ENCODE peak calls at places on chromosomes 7 and 10, in eight cellular contexts. H is CD4-positive, alpha-beta T cell; T is PC-9; V is foreskin keratinocyte; W is astrocyte of the cerebellum; L is mesothelial cell of epicardium; F is MM.1S; Q is IMR-90. C is an unnamed sample.
A peak's percentile ranks its signal among the peaks of the same experiment; 100 is the strongest.

GRCh38 chr10:71062156-71062555 is 150.2 kb upstream of the UNC5B start:
- DNase-seq in H (no peak), T (no peak), V (no peak), W (no peak), L (no peak), F (no peak), Q (no peak), C (no peak)

GRCh38 chr7:123601530-123601929 is at the start of gene ASB15:
- DNase-seq in H (no peak), T (no peak), V (no peak), W (no peak), L (no peak), F (no peak), Q (no peak), C (no peak)

GRCh38 chr7:106418526-106418925 is 133.7 kb upstream of the NAMPT start:
- DNase-seq in H (no peak), T (peak; percentile 17), V (no peak), W (peak; percentile 82), L (no peak), F (no peak), Q (peak; percentile 41), C (no peak)

GRCh38 chr7:150378853-150379589 is at the start of gene ZNF775:
- DNase-seq in H (peak; percentile 85), T (peak; percentile 99), V (peak; percentile 66), W (peak; percentile 74), L (peak; percentile 91), F (peak; percentile 99), Q (peak; percentile 89), C (peak; percentile 98)

GRCh38 chr10:101830322-101831168 is 12.3 kb upstream of the OGA start:
- DNase-seq in H (peak; percentile 98), T (peak; percentile 74), V (peak; percentile 66), W (peak; percentile 51), L (peak; percentile 85), F (peak; percentile 91), Q (peak; percentile 88), C (peak; percentile 93)

GRCh38 chr7:131016230-131016629 is 282.2 kb upstream of the KLF14 start:
- DNase-seq in H (no peak), T (peak; percentile 31), V (no peak), W (no peak), L (no peak), F (no peak), Q (no peak), C (no peak)

GRCh38 chr7:50502001-50502684 is 52.0 kb upstream of the FIGNL1 start:
- DNase-seq in H (no peak), T (no peak), V (peak; percentile 40), W (peak; percentile 87), L (no peak), F (no peak), Q (peak; percentile 87), C (peak; percentile 97)

GRCh38 chr7:121195859-121196588 is 132.8 kb upstream of the WNT16 start:
- DNase-seq in H (no peak), T (no peak), V (peak; percentile 13), W (no peak), L (no peak), F (no peak), Q (peak; percentile 36), C (peak; percentile 26)

GRCh38 chr10:34716958-34717357 is 98.1 kb downstream of the PARD3 start:
- DNase-seq in H (no peak), T (no peak), V (no peak), W (no peak), L (no peak), F (peak; percentile 90), Q (no peak), C (no peak)

GRCh38 chr10:14543048-14543903 is 212.6 kb upstream of the FRMD4A start:
- DNase-seq in H (peak; percentile 64), T (no peak), V (no peak), W (no peak), L (no peak), F (peak; percentile 33), Q (no peak), C (peak; percentile 37)

GRCh38 chr10:57979986-57980385 is 287.7 kb downstream of the IPMK start:
- DNase-seq in H (no peak), T (no peak), V (no peak), W (no peak), L (no peak), F (no peak), Q (no peak), C (no peak)

DNA sequence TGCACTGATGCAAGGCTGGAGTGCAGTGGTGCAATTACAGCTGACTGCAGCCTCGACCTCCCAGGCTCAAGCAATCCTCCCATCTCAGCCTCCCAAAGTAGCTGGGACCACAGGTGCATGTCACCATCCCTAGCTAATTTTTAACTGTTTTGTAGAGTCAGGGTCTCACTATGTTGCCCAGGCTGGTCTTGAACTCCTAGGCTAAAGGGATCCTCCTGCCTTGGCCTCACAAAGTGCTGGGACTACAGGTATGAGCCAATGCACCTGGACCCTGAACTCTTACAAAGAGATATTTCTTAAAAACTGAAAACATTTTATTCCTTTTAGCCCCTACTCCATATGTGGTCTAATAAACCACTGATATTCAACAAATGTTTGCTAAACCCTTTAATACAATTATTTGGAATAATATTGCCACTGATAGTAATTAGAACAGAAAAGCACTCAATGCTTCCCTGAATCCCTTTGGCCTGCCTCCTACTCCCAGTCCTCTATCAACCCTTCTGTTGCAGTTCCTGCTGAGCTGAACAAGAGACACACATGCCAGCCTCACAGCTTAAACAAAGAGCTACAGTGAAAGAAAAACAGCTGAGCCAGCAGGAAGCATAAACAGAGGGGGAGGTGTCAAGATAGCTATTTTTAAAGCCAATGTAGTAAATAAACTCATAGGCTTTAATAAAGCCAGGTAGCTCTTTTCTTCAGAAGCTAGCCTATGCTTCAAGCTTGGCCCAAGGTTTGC is 7.0 kb upstream of the GNAI1 start:
- DNase-seq in H (no peak), T (no peak), V (no peak), W (no peak), L (no peak), F (peak; percentile 92), Q (no peak), C (no peak)
- TF ChIP-seq CTCF in H (no peak), T (no peak), V (no peak), W (no peak), L (no peak), F (no peak), Q (no peak), C (no peak)

DNA sequence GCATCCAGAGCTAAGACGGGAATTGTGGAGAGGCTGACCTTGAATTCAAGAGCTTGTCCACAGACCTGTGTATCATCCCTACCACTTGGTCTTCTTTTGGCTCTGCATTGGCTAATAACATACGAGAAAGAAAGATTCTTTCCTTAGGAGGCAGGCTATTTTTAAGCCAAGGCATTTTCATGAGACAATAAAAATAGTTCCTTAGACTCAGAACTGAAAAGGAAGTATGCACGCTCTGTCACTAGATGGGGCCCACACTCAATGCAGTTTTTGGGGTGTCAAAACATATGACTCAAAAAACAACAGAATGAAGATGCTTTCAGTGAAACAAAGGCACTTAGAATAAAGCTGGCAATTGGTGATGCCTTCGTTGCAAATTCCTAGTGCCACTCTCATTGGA is 265.9 kb upstream of the DGKB start:
- DNase-seq in H (no peak), T (no peak), V (no peak), W (no peak), L (no peak), F (no peak), Q (no peak), C (peak; percentile 15)
- TF ChIP-seq CTCF in H (no peak), T (no peak), V (peak; percentile 22), W (no peak), L (no peak), F (no peak), Q (no peak), C (peak; percentile 28)

GRCh38 chr10:83871486-83872081 is 267.7 kb upstream of the GHITM start:
- DNase-seq in H (peak; percentile 19), T (peak; percentile 71), V (peak; percentile 6), W (peak; percentile 24), L (peak; percentile 58), F (peak; percentile 75), Q (peak; percentile 38), C (peak; percentile 63)
- TF ChIP-seq CTCF in H (peak; percentile 87), T (peak; percentile 97), V (peak; percentile 82), W (peak; percentile 95), L (peak; percentile 92), F (peak; percentile 95), Q (peak; percentile 84), C (peak; percentile 93)

GRCh38 chr7:29609162-29610030 is 45.8 kb downstream of the PRR15 start:
- DNase-seq in H (no peak), T (peak; percentile 69), V (peak; percentile 62), W (no peak), L (no peak), F (peak; percentile 24), Q (no peak), C (peak; percentile 70)
- TF ChIP-seq CTCF in H (no peak), T (peak; percentile 86), V (peak; percentile 84), W (peak; percentile 67), L (peak; percentile 68), F (peak; percentile 74), Q (peak; percentile 31), C (peak; percentile 56)

GRCh38 chr10:94197241-94197640 is 165.5 kb downstream of the NOC3L start:
- DNase-seq in H (no peak), T (no peak), V (no peak), W (no peak), L (no peak), F (no peak), Q (no peak), C (no peak)

GRCh38 chr10:94199565-94199964 is 163.2 kb downstream of the NOC3L start:
- DNase-seq in H (no peak), T (no peak), V (no peak), W (no peak), L (no peak), F (no peak), Q (no peak), C (no peak)

GRCh38 chr10:94200148-94200846 is 162.4 kb downstream of the NOC3L start:
- DNase-seq in H (no peak), T (no peak), V (no peak), W (no peak), L (no peak), F (no peak), Q (no peak), C (no peak)

GRCh38 chr10:94194256-94194655 is 168.5 kb downstream of the NOC3L start:
- DNase-seq in H (no peak), T (no peak), V (peak; percentile 72), W (no peak), L (no peak), F (no peak), Q (peak; percentile 57), C (peak; percentile 71)

DNA sequence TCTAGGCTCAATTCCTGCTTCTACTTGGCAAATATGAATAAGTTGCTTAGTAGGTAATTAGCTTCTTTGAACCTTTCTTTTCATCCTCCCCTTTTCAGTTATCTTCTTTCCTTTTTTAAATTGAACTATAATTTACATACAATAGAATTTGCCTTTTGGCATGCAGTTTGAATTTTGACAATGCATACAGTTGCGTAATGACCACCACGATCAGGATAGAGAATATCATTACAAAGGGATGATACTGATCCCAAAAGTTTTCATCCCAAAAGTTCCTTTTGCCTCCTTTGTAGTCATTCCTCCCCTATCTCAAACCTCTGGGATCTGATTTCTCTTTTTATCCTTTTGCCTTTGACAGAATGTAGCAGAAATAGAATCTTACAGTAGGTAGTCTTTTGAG is 164.4 kb downstream of the NOC3L start:
- DNase-seq in H (no peak), T (no peak), V (no peak), W (no peak), L (no peak), F (no peak), Q (no peak), C (no peak)
- TF ChIP-seq CTCF in H (no peak), T (no peak), V (no peak), W (no peak), L (no peak), F (no peak), Q (no peak), C (no peak)

GRCh38 chr10:122445469-122445868 is 9.0 kb upstream of the ARMS2 start:
- DNase-seq in H (no peak), T (no peak), V (no peak), W (no peak), L (no peak), F (no peak), Q (peak; percentile 26), C (no peak)
- TF ChIP-seq CTCF in H (no peak), T (no peak), V (no peak), W (no peak), L (no peak), F (no peak), Q (no peak), C (no peak)